ENCODE peak calls at places on chromosomes 4 and X, in five cellular contexts. E is pancreas; T is mucosa of descending colon; O is heart right ventricle; L is naive thymus-derived CD8-positive, alpha-beta T cell. V is an unnamed sample.

GRCh38 chr4:172826866-172827265 is 341.7 kb upstream of the GALNT7 start:
- ATAC-seq in T (no peak), E (no peak), O (no peak), L (no peak), V (no peak)

GRCh38 chr4:164320847-164321246 is 433.1 kb upstream of the SMIM31 start:
- ATAC-seq in L (no peak), T (no peak), O (no peak), E (no peak), V (no peak)

GRCh38 chr4:127015616-127016015 is 617.1 kb upstream of the INTU start:
- ATAC-seq in O (no peak), T (no peak), L (no peak), E (no peak), V (no peak)

GRCh38 chr4:41140410-41140809 is 73.9 kb downstream of the APBB2 start:
- ATAC-seq in O (no peak), T (no peak), E (no peak), L (no peak), V (no peak)

GRCh38 chrX:70434914-70435586 is 9.6 kb upstream of the DLG3 start:
- ATAC-seq in L (no peak), E (no peak), T (no peak), O (peak), V (peak)

GRCh38 chr4:106277140-106277680 is 38.8 kb downstream of the TBCK start:
- ATAC-seq in T (no peak), L (no peak), O (no peak), E (no peak), V (no peak)

GRCh38 chr4:119628281-119629141 is at the start of gene PDE5A:
- ATAC-seq in E (peak), T (peak), O (peak), L (peak), V (peak)

GRCh38 chr4:87849612-87850011 is 16.8 kb downstream of the MEPE start:
- ATAC-seq in E (peak), O (peak), T (peak), L (no peak), V (no peak)

GRCh38 chrX:109782994-109783711 is 50.1 kb upstream of the ACSL4 start:
- ATAC-seq in L (no peak), E (no peak), T (no peak), O (no peak), V (no peak)

GRCh38 chr4:103915224-103915869 is 195.6 kb upstream of the TACR3 start:
- ATAC-seq in T (no peak), O (no peak), E (no peak), L (no peak), V (peak)

GRCh38 chr4:47032405-47033106 is 1.2 kb downstream of the GABRB1 start:
- ATAC-seq in L (peak), E (peak), T (peak), O (peak), V (peak)

GRCh38 chr4:102734116-102734515 is 26.7 kb downstream of the MANBA start:
- ATAC-seq in O (no peak), E (no peak), T (no peak), L (no peak), V (no peak)

GRCh38 chr4:145805490-145805889 is 125.5 kb downstream of the C4orf51 start:
- ATAC-seq in O (peak), T (no peak), E (no peak), L (no peak), V (no peak)

GRCh38 chr4:165324203-165324917 is 3.1 kb upstream of the MSMO1 start:
- ATAC-seq in T (no peak), L (no peak), O (no peak), E (no peak), V (no peak)

GRCh38 chr4:113674251-113674650 is 87.3 kb downstream of the CAMK2D start:
- ATAC-seq in E (peak), L (no peak), T (peak), O (peak), V (no peak)

GRCh38 chr4:87516683-87517082 is 12.5 kb downstream of the SPARCL1 start:
- ATAC-seq in L (no peak), E (no peak), O (peak), T (no peak), V (no peak)

GRCh38 chrX:21963736-21964135 is 23.2 kb downstream of the SMS start:
- ATAC-seq in E (peak), T (no peak), L (no peak), O (peak), V (no peak)

GRCh38 chr4:110514889-110515479 is 39.0 kb downstream of the ENPEP start:
- ATAC-seq in E (peak), T (no peak), L (no peak), O (no peak), V (no peak)

GRCh38 chr4:78689700-78690318 is 86.3 kb upstream of the BMP2K start:
- ATAC-seq in E (no peak), T (no peak), O (no peak), L (no peak), V (no peak)

GRCh38 chr4:70979445-70980008 is 13.9 kb upstream of the DCK start:
- ATAC-seq in L (no peak), T (no peak), O (no peak), E (no peak), V (peak)

GRCh38 chr4:168174308-168174707 is 82.0 kb downstream of the ANXA10 start:
- ATAC-seq in L (no peak), T (no peak), O (no peak), E (no peak), V (no peak)

GRCh38 chrX:137052641-137053235 is 18.9 kb upstream of the GPR101 start:
- ATAC-seq in E (peak), T (no peak), L (peak), O (no peak), V (peak)

GRCh38 chr4:78310732-78311100 is 240.9 kb upstream of the ANXA3 start:
- ATAC-seq in O (no peak), E (no peak), L (no peak), T (no peak), V (no peak)

GRCh38 chr4:70778888-70779422 is 57.2 kb downstream of the RUFY3 start:
- ATAC-seq in T (peak), L (no peak), E (peak), O (peak), V (no peak)

GRCh38 chr4:41839945-41840854 is 91.7 kb upstream of the PHOX2B start:
- ATAC-seq in O (no peak), L (no peak), E (no peak), T (no peak), V (no peak)

GRCh38 chr4:125432078-125432477 is 117.3 kb downstream of the FAT4 start:
- ATAC-seq in O (peak), E (no peak), T (no peak), L (no peak), V (peak)

GRCh38 chr4:82097504-82097903 is 276.3 kb downstream of the HNRNPD start:
- ATAC-seq in T (no peak), O (no peak), E (no peak), L (no peak), V (no peak)

GRCh38 chrX:18425199-18426003 is at the start of gene CDKL5:
- ATAC-seq in L (peak), T (peak), E (peak), O (peak), V (peak)

GRCh38 chrX:18887177-18887820 is 96.6 kb downstream of the PHKA2 start:
- ATAC-seq in O (peak), E (peak), L (no peak), T (peak), V (no peak)

GRCh38 chrX:123884809-123885408 is 25.1 kb downstream of the XIAP start:
- ATAC-seq in T (peak), L (no peak), O (no peak), E (peak), V (peak)

GRCh38 chrX:46140272-46140671 is 404.9 kb downstream of the ZNF674 start:
- ATAC-seq in O (no peak), T (no peak), L (no peak), E (no peak), V (no peak)

GRCh38 chr4:39626261-39626660 is 12.4 kb downstream of the SMIM14 start:
- ATAC-seq in E (no peak), T (no peak), O (no peak), L (peak), V (no peak)

V was measured in SK-N-SH treated with all-trans-retinoic acid at 6 μM for 48 hours.